ENCODE peak calls at places on chromosomes 2 and 18, in eight cellular contexts. N, L, Z, F, T, A, U and Q are unnamed samples.

GRCh38 chr2:1869987-1870386 is 125.7 kb upstream of the PXDN start:
- DNase-seq in N (no peak), L (no peak), Z (no peak), F (no peak), T (peak), A (no peak), U (no peak), Q (no peak)

GRCh38 chr2:105934467-105934866 is 189.8 kb downstream of the NCK2 start:
- DNase-seq in N (no peak), L (no peak), Z (no peak), F (no peak), T (no peak), A (no peak), U (no peak), Q (no peak)

GRCh38 chr2:133886735-133887675 is 318.7 kb upstream of the NCKAP5 start:
- DNase-seq in N (peak), L (peak), Z (peak), F (peak), T (peak), A (peak), U (no peak), Q (peak)

GRCh38 chr2:30230479-30230854 is 867 bp upstream of the LBH start:
- DNase-seq in N (no peak), L (peak), Z (no peak), F (no peak), T (peak), A (no peak), U (peak), Q (no peak)

GRCh38 chr2:157644776-157645175 is 16.1 kb upstream of the ACVR1C start:
- DNase-seq in N (no peak), L (no peak), Z (no peak), F (no peak), T (no peak), A (no peak), U (no peak), Q (no peak)

GRCh38 chr2:197159681-197160211 is 150.8 kb downstream of the ANKRD44 start:
- DNase-seq in N (no peak), L (no peak), Z (no peak), F (no peak), T (peak), A (peak), U (no peak), Q (peak)

GRCh38 chr2:126658910-126659613 is 3.1 kb downstream of the GYPC start:
- DNase-seq in N (peak), L (peak), Z (no peak), F (no peak), T (peak), A (peak), U (peak), Q (peak)

GRCh38 chr2:43737855-43738254 is 36.0 kb upstream of the DYNC2LI1 start:
- DNase-seq in N (no peak), L (no peak), Z (no peak), F (no peak), T (peak), A (no peak), U (no peak), Q (no peak)

GRCh38 chr2:106117882-106118684 is 76.0 kb downstream of the UXS1 start:
- DNase-seq in N (no peak), L (no peak), Z (no peak), F (no peak), T (no peak), A (no peak), U (no peak), Q (no peak)

GRCh38 chr18:27004056-27004829 is 138.7 kb upstream of the AQP4 start:
- DNase-seq in N (no peak), L (no peak), Z (no peak), F (no peak), T (peak), A (no peak), U (no peak), Q (peak)

GRCh38 chr2:191109888-191110287 is 40.9 kb downstream of the STAT4 start:
- DNase-seq in N (no peak), L (no peak), Z (peak), F (no peak), T (peak), A (no peak), U (no peak), Q (peak)

GRCh38 chr2:84495539-84496146 is 20.7 kb upstream of the DNAH6 start:
- DNase-seq in N (peak), L (no peak), Z (no peak), F (no peak), T (peak), A (peak), U (peak), Q (peak)

GRCh38 chr2:217691920-217692666 is 310.7 kb downstream of the TNS1 start:
- DNase-seq in N (no peak), L (no peak), Z (no peak), F (no peak), T (peak), A (no peak), U (no peak), Q (no peak)

GRCh38 chr18:24023185-24023814 is 8.7 kb downstream of the TTC39C start:
- DNase-seq in N (no peak), L (no peak), Z (no peak), F (no peak), T (no peak), A (no peak), U (no peak), Q (no peak)

GRCh38 chr2:71303849-71304248 is 27.7 kb upstream of the ZNF638 start:
- DNase-seq in N (no peak), L (no peak), Z (no peak), F (no peak), T (no peak), A (no peak), U (no peak), Q (no peak)

GRCh38 chr2:191222507-191222906 is 22.7 kb upstream of the MYO1B start:
- DNase-seq in N (peak), L (peak), Z (no peak), F (no peak), T (peak), A (no peak), U (no peak), Q (peak)

GRCh38 chr2:4358855-4359254 is 655.5 kb downstream of the DCDC2C start:
- DNase-seq in N (no peak), L (no peak), Z (no peak), F (no peak), T (no peak), A (no peak), U (no peak), Q (no peak)

GRCh38 chr2:224401641-224402342 is at the start of gene FAM124B:
- DNase-seq in N (no peak), L (peak), Z (no peak), F (no peak), T (peak), A (peak), U (peak), Q (peak)
- H3K4me3 ChIP-seq in N (no peak), L (peak), Z (no peak), F (no peak), T (peak), A (no peak), U (peak), Q (no peak)

DNA sequence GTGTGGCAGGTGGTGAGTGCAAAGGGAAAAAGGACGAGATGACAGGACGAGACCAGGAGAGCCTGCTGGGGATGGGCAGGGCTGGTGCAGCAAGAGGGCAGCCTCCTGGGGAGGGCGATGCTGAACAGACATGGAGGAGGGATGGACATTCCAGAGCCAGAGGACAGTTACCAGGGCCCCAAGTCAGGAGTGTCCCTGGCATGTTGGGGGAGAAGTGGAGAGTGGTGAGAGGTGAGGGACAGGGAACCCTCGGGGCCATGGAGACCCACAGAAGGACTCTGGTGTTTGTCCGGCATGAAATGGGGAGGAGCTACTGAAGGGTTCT is 19.0 kb downstream of the MTERF4 start:
- DNase-seq in N (no peak), L (no peak), Z (no peak), F (no peak), T (no peak), A (no peak), U (no peak), Q (no peak)
- TF ChIP-seq CTCF in N (no peak), L (no peak), Z (no peak), F (no peak), T (no peak), A (no peak), U (no peak), Q (no peak)

GRCh38 chr18:499351-500229 is 911 bp downstream of the COLEC12 start:
- DNase-seq in N (no peak), L (no peak), Z (peak), F (no peak), T (peak), A (no peak), U (peak), Q (no peak)
- H3K4me3 ChIP-seq in N (peak), L (peak), Z (peak), F (peak), T (peak), A (peak), U (peak), Q (no peak)

DNA sequence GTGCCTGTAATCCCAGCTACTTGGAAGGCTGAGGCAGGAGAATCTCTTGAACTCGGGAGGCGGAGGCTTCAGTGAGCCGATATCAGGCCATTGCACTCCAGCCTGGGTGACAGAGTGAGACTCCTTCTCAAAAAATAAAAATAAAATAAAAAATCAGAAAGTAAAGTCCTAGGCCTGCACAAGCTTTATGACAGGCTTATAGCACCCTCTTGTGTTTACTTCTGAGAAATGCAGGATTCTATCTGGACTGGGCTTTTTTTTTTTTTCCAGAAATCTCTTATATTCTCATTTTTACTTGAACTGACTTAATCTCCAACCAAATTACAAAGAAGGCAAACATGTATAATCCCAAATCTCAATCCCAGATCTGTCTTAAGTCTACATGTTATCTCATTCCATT is 26.1 kb upstream of the REG3G start:
- DNase-seq in N (no peak), L (no peak), Z (no peak), F (no peak), T (peak), A (no peak), U (no peak), Q (peak)
- TF ChIP-seq CTCF in N (peak), L (peak), Z (no peak), F (peak), T (peak), A (no peak), U (no peak), Q (peak)